ENCODE peak calls at places on chromosomes 4 and X, in seven cellular contexts. R is lung, L is astrocyte, Y is AG10803, C is GM20000, X is upper lobe of right lung, F is WTC11. S is an unnamed sample.

GRCh38 chr4:6232836-6233785 is 32.8 kb upstream of the JAKMIP1 start:
- DNase-seq in X (peak; percentile 40), R (no peak), Y (no peak), L (no peak), F (no peak), C (no peak), S (no peak)

GRCh38 chrX:138756234-138756633 is 44.7 kb upstream of the FGF13 start:
- DNase-seq in Y (peak; percentile 80), F (peak; percentile 58), X (no peak), R (no peak), C (no peak), L (peak; percentile 69), S (no peak)

GRCh38 chr4:42397256-42397634 is at the start of gene SHISA3:
- DNase-seq in R (no peak), F (peak; percentile 58), C (no peak), L (no peak), X (no peak), Y (no peak), S (no peak)

GRCh38 chr4:122914938-122915337 is 7.5 kb downstream of the NUDT6 start:
- DNase-seq in X (no peak), L (peak; percentile 66), C (no peak), Y (peak; percentile 69), R (no peak), F (no peak), S (no peak)

GRCh38 chr4:15149234-15149841 is 147.1 kb downstream of the CPEB2 start:
- DNase-seq in C (peak; percentile 39), X (no peak), F (no peak), R (no peak), Y (peak; percentile 28), L (peak; percentile 35), S (peak; percentile 19)

GRCh38 chr4:33133723-33134122 is 2413.6 kb downstream of the PCDH7 start:
- DNase-seq in C (no peak), X (no peak), Y (no peak), L (no peak), F (no peak), R (no peak), S (no peak)

GRCh38 chrX:122272011-122272410 is 912.1 kb upstream of the GRIA3 start:
- DNase-seq in X (no peak), L (no peak), R (no peak), F (no peak), C (no peak), Y (no peak), S (no peak)

GRCh38 chr4:14906805-14907204 is 95.5 kb upstream of the CPEB2 start:
- DNase-seq in Y (no peak), F (no peak), L (peak; percentile 4), R (no peak), C (no peak), X (no peak), S (no peak)

GRCh38 chr4:150931005-150931404 is 84.1 kb downstream of the LRBA start:
- DNase-seq in X (no peak), F (no peak), Y (no peak), R (no peak), L (no peak), C (no peak), S (no peak)

GRCh38 chr4:8050555-8051206 is 107.9 kb downstream of the ABLIM2 start:
- DNase-seq in L (peak; percentile 17), C (no peak), Y (no peak), R (peak; percentile 74), X (peak; percentile 87), F (peak; percentile 81), S (no peak)

GRCh38 chr4:142845293-142846070 is 619 bp downstream of the INPP4B start:
- DNase-seq in L (no peak), X (peak; percentile 59), F (peak; percentile 38), C (no peak), Y (no peak), R (no peak), S (no peak)

GRCh38 chr4:53459548-53459947 is 82.1 kb downstream of the FIP1L1 start:
- DNase-seq in L (peak; percentile 60), C (no peak), F (no peak), X (no peak), R (peak; percentile 40), Y (peak; percentile 32), S (no peak)

GRCh38 chr4:88630756-88631155 is 38.5 kb downstream of the HERC3 start:
- DNase-seq in F (no peak), X (no peak), C (no peak), Y (peak; percentile 76), R (no peak), L (peak; percentile 71), S (no peak)

GRCh38 chr4:127352220-127352619 is 280.5 kb upstream of the INTU start:
- DNase-seq in L (no peak), C (no peak), Y (no peak), R (no peak), X (no peak), F (peak; percentile 23), S (no peak)
- TF ChIP-seq CTCF in L (no peak), C (no peak), Y (no peak), R (no peak), X (no peak), F (no peak), S (no peak)

DNA sequence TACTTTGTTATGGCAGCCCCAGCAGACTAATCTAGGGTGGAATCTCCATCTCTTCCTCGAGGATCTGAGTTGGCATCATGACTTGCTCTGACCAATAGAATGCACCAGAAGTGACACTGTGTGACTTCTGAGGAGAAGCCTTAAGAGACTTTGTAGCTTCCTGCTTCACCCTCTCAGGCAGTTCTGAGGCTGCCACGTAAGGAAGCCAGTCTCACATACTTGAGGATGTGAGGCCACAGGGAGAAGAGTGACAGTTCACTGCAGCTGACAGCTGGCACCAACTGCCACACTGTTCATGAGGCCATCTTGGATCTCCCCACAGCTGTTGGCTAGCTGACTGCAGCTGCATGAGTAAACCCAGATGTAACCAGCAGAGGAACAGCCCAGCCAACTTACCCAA is 29.3 kb upstream of the BCOR start:
- DNase-seq in R (no peak), F (no peak), X (no peak), L (no peak), C (no peak), Y (no peak), S (no peak)
- TF ChIP-seq CTCF in R (no peak), F (no peak), X (no peak), L (no peak), C (no peak), Y (no peak), S (no peak)

GRCh38 chr4:4779486-4779885 is 80.0 kb upstream of the MSX1 start:
- DNase-seq in F (no peak), C (no peak), X (no peak), R (no peak), L (no peak), Y (no peak), S (no peak)

GRCh38 chr4:4776934-4777333 is 82.5 kb upstream of the MSX1 start:
- DNase-seq in F (no peak), C (no peak), L (no peak), Y (no peak), X (no peak), R (no peak), S (no peak)

GRCh38 chr4:4776335-4776734 is 83.1 kb upstream of the MSX1 start:
- DNase-seq in C (no peak), R (no peak), X (no peak), L (no peak), Y (no peak), F (no peak), S (no peak)

GRCh38 chr4:4780634-4781287 is 78.7 kb upstream of the MSX1 start:
- DNase-seq in Y (peak; percentile 88), L (peak; percentile 66), R (no peak), X (no peak), F (no peak), C (no peak), S (no peak)

GRCh38 chr4:4778491-4779003 is 80.9 kb upstream of the MSX1 start:
- DNase-seq in F (no peak), X (no peak), C (no peak), Y (no peak), R (no peak), L (no peak), S (no peak)
- TF ChIP-seq CTCF in F (no peak), X (no peak), C (no peak), Y (no peak), R (no peak), L (no peak), S (no peak)

GRCh38 chr4:94926936-94927335 is 169.2 kb downstream of the BMPR1B start:
- DNase-seq in C (no peak), X (no peak), L (no peak), Y (no peak), F (no peak), R (no peak), S (no peak)
- TF ChIP-seq CTCF in C (no peak), X (no peak), L (no peak), Y (no peak), F (no peak), R (no peak), S (no peak)